ENCODE peak calls at places on chromosome 6, in eight cellular contexts. M, Q, W, S, P, D, U and Z are unnamed samples.

GRCh38 chr6:80438728-80439127 is 332.3 kb downstream of the BCKDHB start:
- DNase-seq in M (no peak), Q (no peak), W (peak), S (no peak), P (no peak), D (peak), U (peak), Z (peak)

GRCh38 chr6:156916108-156916801 is 139.1 kb downstream of the ARID1B start:
- DNase-seq in M (no peak), Q (no peak), W (no peak), S (no peak), P (no peak), D (no peak), U (no peak), Z (no peak)

GRCh38 chr6:67201563-67201962 is 1433.5 kb upstream of the ADGRB3 start:
- DNase-seq in M (no peak), Q (no peak), W (no peak), S (no peak), P (no peak), D (no peak), U (no peak), Z (no peak)

GRCh38 chr6:136012198-136012884 is 160.8 kb downstream of the PDE7B start:
- DNase-seq in M (no peak), Q (no peak), W (no peak), S (no peak), P (no peak), D (peak), U (peak), Z (peak)

GRCh38 chr6:36506617-36507016 is 40.7 kb downstream of the STK38 start:
- DNase-seq in M (no peak), Q (no peak), W (no peak), S (no peak), P (no peak), D (no peak), U (peak), Z (no peak)

GRCh38 chr6:106223300-106223930 is 102.1 kb downstream of the ATG5 start:
- DNase-seq in M (peak), Q (no peak), W (peak), S (peak), P (peak), D (peak), U (peak), Z (peak)

GRCh38 chr6:130765181-130765727 is 62.0 kb upstream of the SMLR1 start:
- DNase-seq in M (no peak), Q (no peak), W (no peak), S (no peak), P (no peak), D (no peak), U (no peak), Z (no peak)

GRCh38 chr6:127302728-127303675 is 36.3 kb downstream of the RNF146 start:
- DNase-seq in M (peak), Q (no peak), W (peak), S (peak), P (peak), D (peak), U (no peak), Z (peak)

GRCh38 chr6:97133071-97133470 is 149.9 kb downstream of the MMS22L start:
- DNase-seq in M (no peak), Q (no peak), W (no peak), S (no peak), P (no peak), D (peak), U (no peak), Z (peak)

GRCh38 chr6:89492025-89492640 is 59.2 kb downstream of the ANKRD6 start:
- DNase-seq in M (no peak), Q (no peak), W (no peak), S (no peak), P (no peak), D (no peak), U (no peak), Z (no peak)

GRCh38 chr6:75315978-75316377 is 31.4 kb upstream of the TMEM30A start:
- DNase-seq in M (no peak), Q (no peak), W (no peak), S (no peak), P (no peak), D (no peak), U (no peak), Z (no peak)

GRCh38 chr6:163525926-163526325 is 111.4 kb downstream of the QKI start:
- DNase-seq in M (no peak), Q (no peak), W (no peak), S (no peak), P (no peak), D (peak), U (no peak), Z (peak)

GRCh38 chr6:70725817-70726413 is 58.2 kb downstream of the SMAP1 start:
- DNase-seq in M (no peak), Q (no peak), W (no peak), S (no peak), P (no peak), D (peak), U (no peak), Z (peak)

GRCh38 chr6:106082735-106083398 is 3.3 kb upstream of the PRDM1 start:
- DNase-seq in M (no peak), Q (no peak), W (no peak), S (no peak), P (no peak), D (peak), U (no peak), Z (peak)

GRCh38 chr6:111605100-111605748 is 454 bp downstream of the TRAF3IP2 start:
- DNase-seq in M (peak), Q (peak), W (no peak), S (peak), P (no peak), D (peak), U (no peak), Z (peak)

GRCh38 chr6:25537349-25538018 is 114.5 kb upstream of the SCGN start:
- DNase-seq in M (no peak), Q (no peak), W (no peak), S (no peak), P (no peak), D (peak), U (no peak), Z (no peak)

DNA sequence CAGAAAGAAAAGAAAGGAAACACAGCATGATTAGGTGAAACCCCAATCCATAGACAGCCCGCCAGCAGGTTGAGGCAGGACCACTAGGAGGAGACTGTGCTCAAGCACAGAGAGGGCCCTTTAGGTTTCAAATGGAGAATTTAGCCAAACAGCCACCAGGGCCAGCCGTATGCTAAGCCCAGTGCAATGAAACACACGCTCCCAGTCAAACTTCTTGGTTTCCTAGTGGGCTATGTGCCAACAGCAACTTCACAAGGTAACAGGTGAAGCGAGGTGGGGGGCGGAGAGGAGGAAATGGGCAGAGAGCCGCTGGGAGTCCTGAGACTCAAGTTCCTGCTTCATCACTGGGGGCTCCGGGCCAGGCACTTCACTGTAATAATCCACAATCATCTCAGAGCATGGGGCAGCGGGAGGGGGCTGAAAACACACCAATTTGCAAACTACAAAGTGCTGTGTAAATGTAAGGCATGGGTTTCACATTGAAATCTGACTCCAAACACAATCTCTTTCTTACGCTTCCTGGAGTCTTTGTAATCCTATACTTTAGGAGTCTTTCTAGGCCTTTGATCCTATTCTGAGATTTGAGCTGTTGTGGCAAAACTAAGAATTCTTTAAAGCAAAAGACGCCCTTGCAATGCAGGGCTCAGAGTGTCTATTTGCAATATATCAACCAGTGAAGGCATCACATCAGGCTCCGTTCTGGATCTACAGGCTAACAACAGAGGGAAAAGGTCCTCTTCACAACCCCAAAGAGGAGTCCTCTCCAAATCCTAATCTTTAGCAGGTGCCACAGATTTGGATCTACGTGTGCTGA is 117.3 kb downstream of the OPRM1 start:
- DNase-seq in M (peak), Q (peak), W (peak), S (peak), P (peak), D (peak), U (no peak), Z (peak)
- TF ChIP-seq CTCF in M (peak), Q (peak), W (peak), S (peak), P (peak), D (peak), U (peak), Z (peak)

GRCh38 chr6:167680605-167681149 is 146.0 kb upstream of the AFDN start:
- DNase-seq in M (no peak), Q (no peak), W (no peak), S (no peak), P (no peak), D (no peak), U (no peak), Z (no peak)
- TF ChIP-seq CTCF in M (no peak), Q (no peak), W (no peak), S (no peak), P (no peak), D (no peak), U (no peak), Z (no peak)

DNA sequence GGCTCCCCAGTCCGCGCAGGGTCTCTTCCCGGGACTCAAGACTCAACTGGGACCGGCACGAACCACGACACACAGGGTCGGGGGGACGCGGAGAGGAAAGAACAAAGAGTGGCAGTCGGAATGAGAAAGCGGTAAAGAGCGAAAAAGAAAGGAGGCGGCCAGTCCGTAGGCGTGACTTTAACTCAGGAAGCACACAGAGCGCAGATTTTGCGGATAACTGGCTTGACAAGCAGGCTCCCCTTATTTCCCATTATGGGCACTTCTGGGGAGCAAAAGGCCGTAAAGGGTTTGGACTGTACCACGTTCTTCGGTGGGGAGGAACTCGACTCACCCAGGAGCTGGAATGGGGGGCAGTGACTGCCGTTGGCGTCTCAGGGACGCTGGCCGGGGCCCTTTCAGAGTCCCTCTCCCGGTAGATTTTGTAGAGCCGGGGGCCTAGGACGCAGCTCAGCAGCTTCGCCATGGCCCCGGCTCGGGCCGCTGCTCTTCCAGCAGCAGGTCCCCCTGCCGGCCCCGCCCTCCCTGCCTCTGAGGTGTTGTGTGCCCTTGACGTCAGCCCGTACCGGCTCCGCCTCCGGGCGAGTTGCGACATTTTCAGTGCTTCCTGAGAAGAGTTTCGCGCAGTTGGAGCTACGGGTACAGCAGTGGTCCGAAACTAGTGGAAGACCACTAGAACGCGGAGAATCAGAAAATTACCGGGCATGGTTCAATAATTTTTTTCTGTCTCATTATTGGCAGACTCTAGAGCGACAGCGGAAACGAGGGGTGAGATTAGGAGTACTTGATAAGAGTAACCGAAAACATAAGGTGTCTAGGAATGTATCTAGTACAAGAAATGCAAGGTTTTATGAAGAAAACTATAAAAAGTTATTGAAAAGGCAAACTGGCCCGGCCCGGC is at the start of gene ABHD16A:
- DNase-seq in M (peak), Q (peak), W (peak), S (peak), P (peak), D (peak), U (peak), Z (peak)
- TF ChIP-seq CTCF in M (no peak), Q (no peak), W (peak), S (peak), P (no peak), D (no peak), U (no peak), Z (no peak)

GRCh38 chr6:38774933-38775707 is 60.0 kb downstream of the DNAH8 start:
- DNase-seq in M (no peak), Q (no peak), W (no peak), S (no peak), P (peak), D (no peak), U (no peak), Z (no peak)

GRCh38 chr6:38771111-38771694 is 56.1 kb downstream of the DNAH8 start:
- DNase-seq in M (no peak), Q (no peak), W (no peak), S (no peak), P (no peak), D (peak), U (no peak), Z (peak)

GRCh38 chr6:38776515-38776914 is 61.4 kb downstream of the DNAH8 start:
- DNase-seq in M (no peak), Q (no peak), W (no peak), S (no peak), P (no peak), D (peak), U (no peak), Z (peak)

GRCh38 chr6:38775870-38776269 is 60.8 kb downstream of the DNAH8 start:
- DNase-seq in M (no peak), Q (no peak), W (no peak), S (no peak), P (peak), D (no peak), U (no peak), Z (no peak)

GRCh38 chr6:38773338-38773737 is 58.2 kb downstream of the DNAH8 start:
- DNase-seq in M (peak), Q (no peak), W (peak), S (no peak), P (peak), D (peak), U (no peak), Z (peak)
- TF ChIP-seq CTCF in M (peak), Q (peak), W (peak), S (no peak), P (peak), D (peak), U (peak), Z (peak)

DNA sequence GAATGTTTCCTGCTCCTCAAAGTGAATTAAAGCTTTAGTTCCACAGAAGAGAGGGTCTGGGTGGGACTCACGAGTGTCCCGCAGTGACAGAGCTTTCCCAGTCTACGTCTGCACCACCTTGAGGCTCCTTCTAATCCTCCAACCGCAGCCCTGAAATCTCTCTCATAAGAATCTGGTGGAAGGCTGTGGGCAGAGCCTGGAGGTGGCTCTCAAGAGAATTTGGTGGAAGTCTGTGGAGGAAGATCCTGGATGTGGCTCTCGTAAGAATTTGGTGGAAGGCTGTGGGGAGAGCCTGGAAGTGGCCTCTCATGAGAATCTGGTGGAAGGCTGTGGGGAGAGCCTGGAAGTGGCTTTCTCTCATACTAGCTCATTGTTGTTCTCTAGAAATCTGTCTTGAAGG is 13.8 kb upstream of the DUSP22 start:
- DNase-seq in M (no peak), Q (no peak), W (no peak), S (no peak), P (no peak), D (no peak), U (no peak), Z (no peak)
- TF ChIP-seq CTCF in M (no peak), Q (no peak), W (no peak), S (no peak), P (no peak), D (no peak), U (no peak), Z (no peak)